ENCODE peak calls at places on chromosome 22, in four cellular contexts. B is sigmoid colon, X is AG09309, W is spleen. A is an unnamed sample.

GRCh38 chr22:23638611-23639010 is 6.5 kb upstream of the DRICH1 start:
- DNase-seq in B (no peak), X (no peak), W (no peak), A (no peak)

GRCh38 chr22:39527481-39527961 is 5.0 kb downstream of the RPS19BP1 start:
- DNase-seq in B (no peak), X (no peak), W (no peak), A (no peak)

GRCh38 chr22:40597541-40598453 is 38.7 kb downstream of the MRTFA start:
- DNase-seq in B (no peak), X (no peak), W (no peak), A (peak; percentile 69)

GRCh38 chr22:38860291-38861169 is 11.5 kb downstream of the CBX6 start:
- DNase-seq in B (peak; percentile 68), X (no peak), W (no peak), A (no peak)

GRCh38 chr22:20055654-20056053 is 24.4 kb upstream of the DGCR8 start:
- DNase-seq in B (no peak), X (no peak), W (no peak), A (no peak)

GRCh38 chr22:39622881-39623367 is 52.4 kb downstream of the CACNA1I start:
- DNase-seq in B (no peak), X (no peak), W (peak; percentile 89), A (peak; percentile 16)

GRCh38 chr22:19892249-19892879 is 37.7 kb upstream of the GNB1L start:
- DNase-seq in B (no peak), X (no peak), W (no peak), A (no peak)

GRCh38 chr22:43231724-43232034 is 44.7 kb upstream of the TTLL12 start:
- DNase-seq in B (no peak), X (no peak), W (no peak), A (no peak)

GRCh38 chr22:40027191-40028097 is 32.7 kb downstream of the FAM83F start:
- DNase-seq in B (no peak), X (no peak), W (peak; percentile 39), A (no peak)

GRCh38 chr22:37483594-37484114 is 2.5 kb downstream of the MFNG start:
- DNase-seq in B (no peak), X (no peak), W (no peak), A (peak; percentile 22)
- H3K4me3 ChIP-seq in B (peak overlapping the region; percentile 35), X (no peak overlapping the region), W (peak overlapping the region; percentile 78), A (no peak overlapping the region)

DNA sequence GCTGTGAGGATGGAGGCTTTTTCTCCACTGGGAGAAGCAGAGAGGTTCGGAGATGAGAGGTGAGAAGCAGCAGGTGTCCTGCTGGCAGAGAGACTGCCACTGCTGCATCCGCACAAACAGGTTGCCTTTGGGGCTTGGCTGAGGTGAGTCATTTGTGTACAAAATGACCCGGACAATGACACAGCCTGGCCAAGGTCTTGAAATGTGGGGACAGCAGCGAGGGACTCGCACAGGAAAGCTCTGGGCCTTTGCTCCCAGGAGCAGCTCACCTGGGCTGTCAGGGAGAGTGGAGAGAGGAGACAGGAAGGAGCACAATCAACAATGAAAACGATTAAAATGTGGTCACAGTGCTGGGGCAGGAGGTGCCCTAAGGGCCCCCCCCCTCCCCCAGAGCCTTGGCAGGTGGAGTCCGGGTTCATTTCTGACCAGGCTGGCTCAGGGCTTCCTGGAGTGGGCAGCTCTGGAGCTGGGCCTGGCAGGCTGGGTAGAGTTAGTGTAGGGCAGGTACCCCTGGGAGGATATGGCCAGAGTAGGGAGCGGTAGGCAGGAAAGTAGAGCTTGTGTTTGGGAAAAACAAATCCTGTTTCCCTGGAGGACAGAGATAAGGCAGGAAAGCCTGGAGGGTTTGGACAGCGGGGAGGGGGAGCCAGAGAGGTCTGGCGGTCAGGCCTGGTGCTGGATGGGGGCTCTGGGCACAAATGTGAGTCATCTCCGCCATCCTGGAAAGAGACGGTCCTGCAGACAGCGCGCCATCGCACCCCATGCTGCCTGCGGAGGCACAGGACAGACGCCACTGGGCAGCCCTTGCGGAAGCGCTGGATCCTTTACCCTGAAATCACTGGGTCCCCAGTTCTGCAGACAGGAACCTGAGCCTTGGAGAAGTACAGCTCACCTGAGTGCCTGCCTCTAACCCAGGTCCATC is 37.8 kb upstream of the CELSR1 start:
- DNase-seq in B (peak; percentile 65), X (no peak), W (peak; percentile 80), A (no peak)
- H3K4me3 ChIP-seq in B (no peak overlapping the region), X (no peak overlapping the region), W (peak overlapping the region; percentile 55), A (no peak overlapping the region)

GRCh38 chr22:29584975-29585374 is 4.1 kb upstream of the NIPSNAP1 start:
- DNase-seq in B (no peak), X (no peak), W (no peak), A (no peak)

GRCh38 chr22:29578462-29578861 is 2.5 kb downstream of the NIPSNAP1 start:
- DNase-seq in B (no peak), X (no peak), W (no peak), A (no peak)

GRCh38 chr22:29580200-29580810 is 608 bp downstream of the NIPSNAP1 start:
- DNase-seq in B (no peak), X (no peak), W (peak; percentile 74), A (no peak)

DNA sequence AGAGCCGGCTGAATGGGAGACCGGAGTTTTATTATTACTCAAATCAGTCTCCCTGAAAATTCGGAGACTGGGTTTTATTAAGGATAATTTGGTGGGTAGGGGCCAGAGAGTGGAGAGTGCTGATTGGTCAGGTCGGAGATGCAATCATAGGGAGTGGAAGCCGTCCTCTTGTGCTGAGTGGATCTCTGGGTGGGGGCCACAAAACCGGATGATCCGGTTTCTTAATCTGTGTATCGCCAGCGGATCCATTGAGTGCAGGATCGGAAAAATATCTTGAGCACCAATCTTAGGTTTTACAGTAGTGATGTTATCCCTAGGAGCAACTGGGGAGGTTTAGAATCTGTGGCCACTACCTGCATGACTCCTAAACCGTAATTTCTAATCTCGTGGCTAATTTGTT is 886 bp upstream of the NIPSNAP1 start:
- DNase-seq in B (no peak), X (no peak), W (no peak), A (no peak)
- H3K4me3 ChIP-seq in B (no peak overlapping the region), X (no peak overlapping the region), W (peak overlapping the region; percentile 77), A (no peak overlapping the region)

GRCh38 chr22:49923445-49923844 is 5.0 kb downstream of the CRELD2 start:
- DNase-seq in B (no peak), X (no peak), W (no peak), A (no peak)
- H3K4me3 ChIP-seq in B (no peak overlapping the region), X (no peak overlapping the region), W (no peak overlapping the region), A (no peak overlapping the region)

A was measured in fibroblast of the aortic adventitia.